ENCODE peak calls at places on chromosomes 7 and 10, in four cellular contexts. W is IMR-90, E is GM23248, T is HCT116. I is an unnamed sample.

GRCh38 chr10:102673961-102674511 is 29.8 kb downstream of the TRIM8 start:
- DNase-seq in W (peak; percentile 75), E (peak; percentile 74), T (no peak), I (no peak)

GRCh38 chr7:12094365-12094921 is 116.7 kb upstream of the TMEM106B start:
- DNase-seq in W (no peak), E (no peak), T (no peak), I (no peak)

GRCh38 chr7:151056286-151057037 is 1.2 kb downstream of the CDK5 start:
- DNase-seq in W (no peak), E (no peak), T (no peak), I (no peak)

GRCh38 chr10:53808677-53809076 is 992.4 kb downstream of the PCDH15 start:
- DNase-seq in W (no peak), E (no peak), T (no peak), I (no peak)

GRCh38 chr7:99106869-99107268 is 37.0 kb downstream of the SMURF1 start:
- DNase-seq in W (peak; percentile 41), E (peak; percentile 29), T (no peak), I (no peak)

GRCh38 chr7:26278769-26279168 is 12.9 kb upstream of the SNX10 start:
- DNase-seq in W (no peak), E (peak; percentile 52), T (peak; percentile 36), I (no peak)

GRCh38 chr10:120981601-120982381 is 130.6 kb downstream of the WDR11 start:
- DNase-seq in W (no peak), E (no peak), T (no peak), I (no peak)

GRCh38 chr10:93068411-93069244 is 5.1 kb upstream of the CYP26A1 start:
- DNase-seq in W (peak; percentile 54), E (peak; percentile 49), T (no peak), I (no peak)

GRCh38 chr10:110093722-110094121 is 85.9 kb downstream of the ADD3 start:
- DNase-seq in W (no peak), E (no peak), T (no peak), I (no peak)

GRCh38 chr7:96679886-96680285 is 29.8 kb downstream of the SEM1 start:
- DNase-seq in W (no peak), E (no peak), T (no peak), I (no peak)

GRCh38 chr7:38229386-38229785 is 44.0 kb downstream of the TARP start:
- DNase-seq in W (peak; percentile 62), E (peak; percentile 32), T (no peak), I (no peak)

GRCh38 chr10:119896061-119896655 is 3.6 kb downstream of the SEC23IP start:
- DNase-seq in W (peak; percentile 95), E (peak; percentile 90), T (no peak), I (no peak)

GRCh38 chr7:105480931-105481330 is 41.1 kb downstream of the PUS7 start:
- DNase-seq in W (peak; percentile 84), E (peak; percentile 10), T (no peak), I (no peak)

GRCh38 chr7:150481207-150481920 is 30.9 kb downstream of the GIMAP8 start:
- DNase-seq in W (no peak), E (no peak), T (no peak), I (no peak)

DNA sequence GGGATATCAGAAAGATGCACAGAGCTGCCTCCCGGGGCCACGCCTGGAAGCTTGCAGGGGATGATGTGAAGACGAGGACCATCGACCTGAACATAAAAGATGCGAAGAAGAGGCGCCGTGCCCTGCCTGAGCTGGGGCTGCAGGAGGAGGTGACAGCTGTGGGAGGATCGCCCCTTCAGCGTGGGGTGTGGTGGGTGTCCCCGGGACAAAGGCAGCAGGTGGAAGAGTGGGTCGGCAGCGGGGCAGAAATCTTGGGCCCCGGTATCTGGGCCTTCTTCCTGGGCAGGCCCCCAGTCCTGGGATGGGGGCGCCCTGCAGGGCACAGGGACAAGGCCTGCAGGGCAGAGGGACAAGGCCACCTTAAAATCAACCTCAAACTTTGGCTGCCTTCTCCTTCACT is 134.9 kb downstream of the OR13A1 start:
- DNase-seq in W (no peak), E (no peak), T (no peak), I (no peak)
- H3K27ac ChIP-seq in W (no peak overlapping the region), E (no peak overlapping the region), T (no peak overlapping the region), I (no peak overlapping the region)

GRCh38 chr10:131789516-131789915 is 111.3 kb upstream of the PPP2R2D start:
- DNase-seq in W (no peak), E (no peak), T (no peak), I (no peak)

GRCh38 chr10:131786756-131787605 is 113.8 kb upstream of the PPP2R2D start:
- DNase-seq in W (peak; percentile 17), E (peak; percentile 63), T (peak; percentile 8), I (no peak)

GRCh38 chr10:131790021-131790420 is 110.8 kb upstream of the PPP2R2D start:
- DNase-seq in W (no peak), E (no peak), T (peak; percentile 46), I (no peak)

GRCh38 chr10:131788386-131788785 is 112.4 kb upstream of the PPP2R2D start:
- DNase-seq in W (no peak), E (no peak), T (no peak), I (no peak)

GRCh38 chr10:131787961-131788360 is 112.8 kb upstream of the PPP2R2D start:
- DNase-seq in W (no peak), E (no peak), T (no peak), I (no peak)
- H3K9me3 ChIP-seq in W (peaks cover 32% of the 10 kb centered on the region), E (no peaks in the 10 kb centered on the region), T (no peaks in the 10 kb centered on the region), I (no peaks in the 10 kb centered on the region)

DNA sequence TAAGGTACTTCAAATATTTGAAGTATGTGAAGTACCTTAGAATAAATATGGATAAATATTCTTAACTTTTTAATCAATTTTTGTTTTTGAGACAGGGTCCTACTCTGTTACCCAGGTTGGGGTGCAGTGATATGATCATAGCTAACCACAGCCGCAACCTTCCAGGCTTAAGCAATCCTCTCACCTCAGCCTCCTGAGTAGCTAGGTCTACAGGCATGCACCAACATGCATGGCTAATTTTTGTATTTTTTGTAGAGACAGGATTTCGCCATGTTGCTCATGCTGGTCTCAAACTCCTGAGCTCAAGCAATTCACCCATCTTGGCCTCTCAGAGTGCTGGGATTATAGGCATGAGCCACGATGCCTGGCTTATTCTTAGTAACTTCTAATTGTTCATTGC is 119.4 kb upstream of the KAT6B start:
- DNase-seq in W (no peak), E (no peak), T (no peak), I (no peak)
- H3K4me3 ChIP-seq in W (no peak overlapping the region), E (no peak overlapping the region), T (no peak overlapping the region), I (no peak overlapping the region)

GRCh38 chr10:104732222-104732621 is 91.1 kb downstream of the SORCS3 start:
- DNase-seq in W (no peak), E (no peak), T (no peak), I (no peak)
- H3K27ac ChIP-seq in W (no peak overlapping the region), E (no peak overlapping the region), T (no peak overlapping the region), I (peak overlapping the region; percentile 55)

I was measured in esophagus squamous epithelium.